ENCODE peak calls at places on chromosomes 1 and 21, in ten cellular contexts. N is stimulated activated CD8-positive, alpha-beta memory T cell treated with anti-CD3 and anti-CD28 coated beads, Interleukin-4, amount 100 ng/mL, for 1 hour; H is glutamatergic neuron; I is cardiac muscle cell; Q is iris pigment epithelial cell; Z is stimulated activated CD4-positive, alpha-beta T cell treated with anti-CD3 and anti-CD28 coated beads, Interleukin-15, amount 100 ng/mL, for 24 hours; J is T-cell; M is activated CD8-positive, alpha-beta memory T cell treated with anti-CD3 and anti-CD28 coated beads, Interleukin-2, amount 10 ng/mL, durations not matched to agents 7 days and 5 days; C is OCI-M1; G is progenitor cell of endocrine pancreas. W is an unnamed sample.

GRCh38 chr1:170887726-170888125 is 47.6 kb upstream of the MROH9 start:
- DNase-seq in N (no peak), H (no peak), I (no peak), Q (no peak), Z (no peak), J (no peak), M (no peak), C (no peak), G (no peak), W (no peak)

GRCh38 chr21:29301703-29302102 is 3.0 kb downstream of the BACH1 start:
- DNase-seq in N (no peak), H (no peak), I (no peak), Q (no peak), Z (no peak), J (no peak), M (no peak), C (no peak), G (no peak), W (no peak)

GRCh38 chr1:24905979-24906720 is 23.9 kb downstream of the RUNX3 start:
- DNase-seq in N (no peak), H (no peak), I (no peak), Q (no peak), Z (no peak), J (peak), M (peak), C (no peak), G (no peak), W (no peak)

GRCh38 chr21:33286600-33287456 is 20.7 kb downstream of the IL10RB start:
- DNase-seq in N (no peak), H (no peak), I (no peak), Q (peak), Z (no peak), J (no peak), M (no peak), C (no peak), G (no peak), W (no peak)

GRCh38 chr1:36467027-36467410 is 2.8 kb upstream of the MRPS15 start:
- DNase-seq in N (no peak), H (no peak), I (no peak), Q (no peak), Z (no peak), J (no peak), M (no peak), C (no peak), G (no peak), W (no peak)

GRCh38 chr1:159247266-159247665 is 42.6 kb downstream of the ACKR1 start:
- DNase-seq in N (no peak), H (no peak), I (no peak), Q (peak), Z (no peak), J (no peak), M (no peak), C (no peak), G (no peak), W (no peak)

GRCh38 chr21:32424674-32425073 is 12.2 kb downstream of the EVA1C start:
- DNase-seq in N (no peak), H (no peak), I (no peak), Q (no peak), Z (no peak), J (no peak), M (no peak), C (no peak), G (no peak), W (no peak)

GRCh38 chr21:29888437-29888836 is 51.4 kb downstream of the GRIK1 start:
- DNase-seq in N (no peak), H (no peak), I (no peak), Q (no peak), Z (no peak), J (no peak), M (no peak), C (no peak), G (no peak), W (no peak)

GRCh38 chr1:243407284-243408018 is 151.6 kb downstream of the SDCCAG8 start:
- DNase-seq in N (no peak), H (no peak), I (no peak), Q (peak), Z (no peak), J (no peak), M (no peak), C (peak), G (no peak), W (no peak)

GRCh38 chr1:155012052-155012546 is 9.5 kb downstream of the ZBTB7B start:
- DNase-seq in N (no peak), H (peak), I (peak), Q (peak), Z (peak), J (no peak), M (no peak), C (peak), G (no peak), W (no peak)

GRCh38 chr1:108041360-108042143 is 76.6 kb upstream of the VAV3 start:
- DNase-seq in N (no peak), H (no peak), I (no peak), Q (no peak), Z (peak), J (no peak), M (no peak), C (no peak), G (no peak), W (no peak)

GRCh38 chr1:32870615-32871363 is at the start of gene FNDC5:
- DNase-seq in N (no peak), H (peak), I (peak), Q (peak), Z (no peak), J (no peak), M (peak), C (no peak), G (peak), W (no peak)

GRCh38 chr1:74753104-74753503 is 20.2 kb downstream of the TYW3 start:
- DNase-seq in N (no peak), H (no peak), I (no peak), Q (no peak), Z (no peak), J (no peak), M (no peak), C (no peak), G (no peak), W (no peak)

GRCh38 chr1:112589766-112590165 is 29.2 kb downstream of the ST7L start:
- DNase-seq in N (no peak), H (no peak), I (no peak), Q (no peak), Z (no peak), J (no peak), M (no peak), C (no peak), G (no peak), W (no peak)

GRCh38 chr1:32339363-32339978 is 3.4 kb upstream of the MARCKSL1 start:
- DNase-seq in N (no peak), H (no peak), I (no peak), Q (peak), Z (peak), J (no peak), M (no peak), C (peak), G (no peak), W (no peak)

GRCh38 chr1:11979453-11979817 is 809 bp upstream of the MFN2 start:
- DNase-seq in N (no peak), H (peak), I (no peak), Q (no peak), Z (no peak), J (no peak), M (no peak), C (no peak), G (no peak), W (no peak)

GRCh38 chr1:209564904-209565303 is 18.6 kb upstream of the CAMK1G start:
- DNase-seq in N (no peak), H (no peak), I (no peak), Q (no peak), Z (no peak), J (no peak), M (no peak), C (no peak), G (no peak), W (no peak)

W was measured in Panc1.